ENCODE peak calls at places on chromosomes 5 and 9, in seven cellular contexts. U is GM23248; M is NCI-H345; G is CMK; J is HL-60; V is activated CD4-positive, alpha-beta T cell treated with anti-CD3 and anti-CD28 coated beads for 4 hours; D is stimulated activated CD8-positive, alpha-beta memory T cell treated with anti-CD3 and anti-CD28 coated beads, Interleukin-15, amount 100 ng/mL, for 4 hours. E is an unnamed sample.

GRCh38 chr5:59124983-59125960 is 542.4 kb downstream of the RAB3C start:
- DNase-seq in U (no peak), M (no peak), G (no peak), J (no peak), V (no peak), D (no peak), E (no peak)

GRCh38 chr9:137462396-137463193 is 3.5 kb upstream of the NSMF start:
- DNase-seq in U (no peak), M (no peak), G (no peak), J (no peak), V (no peak), D (no peak), E (no peak)

GRCh38 chr5:96336351-96336985 is 96.6 kb downstream of the PCSK1 start:
- DNase-seq in U (peak; percentile 89), M (peak; percentile 64), G (peak; percentile 35), J (peak; percentile 64), V (peak; percentile 50), D (no peak), E (peak; percentile 46)

GRCh38 chr9:134318481-134318891 is 7.8 kb upstream of the RXRA start:
- DNase-seq in U (peak; percentile 65), M (no peak), G (no peak), J (no peak), V (no peak), D (no peak), E (no peak)

GRCh38 chr5:82163459-82164108 is 114.6 kb downstream of the RPS23 start:
- DNase-seq in U (peak; percentile 75), M (no peak), G (no peak), J (no peak), V (no peak), D (no peak), E (no peak)

GRCh38 chr5:164518741-164519080 is 1013.3 kb downstream of the MAT2B start:
- DNase-seq in U (no peak), M (no peak), G (no peak), J (no peak), V (no peak), D (no peak), E (no peak)

GRCh38 chr9:90062982-90063381 is 458.2 kb downstream of the GADD45G start:
- DNase-seq in U (no peak), M (no peak), G (no peak), J (no peak), V (no peak), D (no peak), E (no peak)

GRCh38 chr9:1604942-1605560 is 410.1 kb upstream of the SMARCA2 start:
- DNase-seq in U (peak; percentile 52), M (peak; percentile 3), G (peak; percentile 5), J (no peak), V (no peak), D (no peak), E (no peak)

GRCh38 chr5:76303917-76304316 is 99.2 kb upstream of the IQGAP2 start:
- DNase-seq in U (peak; percentile 4), M (peak; percentile 45), G (no peak), J (no peak), V (peak; percentile 29), D (no peak), E (no peak)

GRCh38 chr9:93675336-93676150 is 99.2 kb downstream of the PHF2 start:
- DNase-seq in U (no peak), M (no peak), G (no peak), J (no peak), V (no peak), D (no peak), E (no peak)

GRCh38 chr5:140093866-140094265 is 20.0 kb upstream of the PURA start:
- DNase-seq in U (no peak), M (no peak), G (no peak), J (no peak), V (no peak), D (no peak), E (no peak)

GRCh38 chr5:143977891-143978448 is 166.0 kb downstream of the HMHB1 start:
- DNase-seq in U (peak; percentile 44), M (no peak), G (no peak), J (no peak), V (no peak), D (no peak), E (no peak)

GRCh38 chr5:151078490-151079262 is 2.2 kb downstream of the TNIP1 start:
- DNase-seq in U (no peak), M (no peak), G (no peak), J (no peak), V (peak; percentile 64), D (peak; percentile 51), E (no peak)

GRCh38 chr9:7123743-7124142 is 366.0 kb downstream of the KDM4C start:
- DNase-seq in U (peak; percentile 26), M (no peak), G (no peak), J (no peak), V (no peak), D (no peak), E (no peak)

GRCh38 chr5:177302354-177303110 is 987 bp downstream of the RAB24 start:
- DNase-seq in U (peak; percentile 53), M (no peak), G (no peak), J (peak; percentile 31), V (no peak), D (no peak), E (no peak)

GRCh38 chr5:163915481-163915961 is 410.1 kb downstream of the MAT2B start:
- DNase-seq in U (no peak), M (no peak), G (no peak), J (peak; percentile 72), V (no peak), D (no peak), E (no peak)

GRCh38 chr9:74760031-74760700 is 127.6 kb downstream of the TRPM6 start:
- DNase-seq in U (peak; percentile 90), M (no peak), G (no peak), J (no peak), V (no peak), D (no peak), E (peak; percentile 20)

GRCh38 chr5:50767588-50767987 is 101.2 kb downstream of the PARP8 start:
- DNase-seq in U (peak; percentile 60), M (no peak), G (no peak), J (no peak), V (no peak), D (no peak), E (peak; percentile 29)

GRCh38 chr9:136296434-136297015 is 7.4 kb downstream of the CCDC187 start:
- DNase-seq in U (no peak), M (no peak), G (no peak), J (no peak), V (no peak), D (no peak), E (no peak)

GRCh38 chr5:77168187-77168883 is 42.1 kb upstream of the PDE8B start:
- DNase-seq in U (peak; percentile 89), M (peak; percentile 43), G (no peak), J (no peak), V (no peak), D (no peak), E (peak; percentile 64)

GRCh38 chr5:36521838-36522745 is 84.3 kb upstream of the SLC1A3 start:
- DNase-seq in U (peak; percentile 24), M (no peak), G (no peak), J (no peak), V (no peak), D (no peak), E (no peak)

GRCh38 chr9:6611891-6612290 is 33.6 kb downstream of the GLDC start:
- DNase-seq in U (no peak), M (no peak), G (no peak), J (no peak), V (no peak), D (no peak), E (no peak)

GRCh38 chr5:50962934-50963646 is 296.7 kb downstream of the PARP8 start:
- DNase-seq in U (peak; percentile 65), M (peak; percentile 92), G (peak; percentile 36), J (peak; percentile 63), V (peak; percentile 28), D (no peak), E (peak; percentile 89)

GRCh38 chr5:40480392-40480791 is 199.3 kb upstream of the PTGER4 start:
- DNase-seq in U (no peak), M (no peak), G (no peak), J (no peak), V (peak; percentile 28), D (no peak), E (no peak)

GRCh38 chr5:143749581-143750204 is 62.3 kb upstream of the HMHB1 start:
- DNase-seq in U (no peak), M (no peak), G (no peak), J (no peak), V (no peak), D (no peak), E (no peak)

GRCh38 chr5:17149786-17150185 is 67.6 kb upstream of the BASP1 start:
- DNase-seq in U (no peak), M (no peak), G (no peak), J (no peak), V (no peak), D (no peak), E (no peak)

GRCh38 chr5:120446068-120446492 is 18.0 kb upstream of the PRR16 start:
- DNase-seq in U (peak; percentile 91), M (no peak), G (no peak), J (no peak), V (no peak), D (no peak), E (peak; percentile 72)

GRCh38 chr9:85262333-85262732 is 479.4 kb downstream of the AGTPBP1 start:
- DNase-seq in U (no peak), M (no peak), G (peak; percentile 17), J (no peak), V (no peak), D (no peak), E (no peak)

GRCh38 chr9:94097788-94098413 is 13.6 kb downstream of the PTPDC1 start:
- DNase-seq in U (peak; percentile 95), M (no peak), G (no peak), J (no peak), V (no peak), D (no peak), E (peak; percentile 64)

GRCh38 chr5:177366528-177367322 is 9.0 kb downstream of the RGS14 start:
- DNase-seq in U (peak; percentile 92), M (peak; percentile 42), G (no peak), J (no peak), V (no peak), D (no peak), E (peak; percentile 96)

GRCh38 chr9:113715086-113715485 is 161.0 kb upstream of the ZNF618 start:
- DNase-seq in U (peak; percentile 80), M (no peak), G (no peak), J (no peak), V (no peak), D (no peak), E (peak; percentile 67)

GRCh38 chr9:114287763-114288232 is 35.1 kb upstream of the ORM1 start:
- DNase-seq in U (no peak), M (peak; percentile 18), G (no peak), J (no peak), V (no peak), D (no peak), E (no peak)

GRCh38 chr5:37799865-37800421 is 39.9 kb downstream of the GDNF start:
- DNase-seq in U (no peak), M (no peak), G (no peak), J (no peak), V (no peak), D (no peak), E (no peak)

E was measured in AG08396.